ENCODE peak calls at places on chromosome 11, in seven cellular contexts. U is PC-9; J is fibroblast of lung; Y is lower lobe of right lung; E is neural progenitor cell; A is CD4-positive, alpha-beta memory T cell; Z is colonic mucosa. S is an unnamed sample.

GRCh38 chr11:2448661-2449547 is 4.1 kb downstream of the KCNQ1 start:
- DNase-seq in U (no peak), J (no peak), Y (no peak), E (no peak), A (no peak), Z (no peak), S (no peak)

GRCh38 chr11:7675640-7676039 is 2.3 kb upstream of the CYB5R2 start:
- DNase-seq in U (peak; percentile 60), J (no peak), Y (no peak), E (no peak), A (no peak), Z (no peak), S (no peak)

GRCh38 chr11:118277312-118277711 is 13.2 kb upstream of the MPZL2 start:
- DNase-seq in U (peak; percentile 99), J (peak; percentile 50), Y (no peak), E (no peak), A (no peak), Z (no peak), S (no peak)

GRCh38 chr11:25981998-25982397 is 349.9 kb upstream of the ANO3 start:
- DNase-seq in U (no peak), J (peak; percentile 55), Y (no peak), E (peak; percentile 65), A (no peak), Z (peak; percentile 18), S (no peak)

GRCh38 chr11:95415837-95416288 is 184.9 kb upstream of the SESN3 start:
- DNase-seq in U (no peak), J (peak; percentile 13), Y (no peak), E (no peak), A (no peak), Z (no peak), S (no peak)

GRCh38 chr11:115257286-115258077 is 246.7 kb downstream of the CADM1 start:
- DNase-seq in U (no peak), J (no peak), Y (no peak), E (no peak), A (no peak), Z (no peak), S (no peak)

GRCh38 chr11:47768090-47768620 is 1.0 kb upstream of the FNBP4 start:
- DNase-seq in U (peak; percentile 79), J (peak; percentile 68), Y (peak; percentile 82), E (peak; percentile 33), A (no peak), Z (peak; percentile 77), S (peak; percentile 79)

GRCh38 chr11:57082125-57082524 is 93.4 kb downstream of the OR5AK2 start:
- DNase-seq in U (no peak), J (no peak), Y (no peak), E (no peak), A (no peak), Z (no peak), S (no peak)

GRCh38 chr11:99020324-99021225 is at the start of gene CNTN5:
- DNase-seq in U (no peak), J (peak; percentile 20), Y (peak; percentile 53), E (peak; percentile 85), A (no peak), Z (peak; percentile 20), S (no peak)

GRCh38 chr11:67273260-67273990 is 7.2 kb downstream of the GRK2 start:
- DNase-seq in U (no peak), J (no peak), Y (no peak), E (no peak), A (no peak), Z (no peak), S (no peak)
- H3K27ac ChIP-seq in U (no peak overlapping the region), J (no peak overlapping the region), Y (peak overlapping the region; percentile 93), E (no peak overlapping the region), A (peak overlapping the region; percentile 80), Z (peak overlapping the region; percentile 84), S (peak overlapping the region; percentile 28)

GRCh38 chr11:76205252-76206076 is 838 bp downstream of the WNT11 start:
- DNase-seq in U (no peak), J (no peak), Y (no peak), E (peak; percentile 52), A (no peak), Z (no peak), S (no peak)
- H3K4me3 ChIP-seq in U (peak overlapping the region; percentile 73), J (no peak overlapping the region), Y (peak overlapping the region; percentile 72), E (peak overlapping the region; percentile 56), A (no peak overlapping the region), Z (peak overlapping the region; percentile 71), S (no peak overlapping the region)

GRCh38 chr11:19218216-19218615 is 16.4 kb upstream of the CSRP3 start:
- DNase-seq in U (no peak), J (no peak), Y (no peak), E (no peak), A (no peak), Z (no peak), S (no peak)

GRCh38 chr11:19216709-19217374 is 15.1 kb upstream of the CSRP3 start:
- DNase-seq in U (no peak), J (peak; percentile 19), Y (no peak), E (no peak), A (no peak), Z (no peak), S (peak; percentile 9)

GRCh38 chr11:19225123-19225522 is 15.6 kb downstream of the E2F8 start:
- DNase-seq in U (no peak), J (no peak), Y (no peak), E (no peak), A (no peak), Z (no peak), S (no peak)

GRCh38 chr11:19218801-19219460 is 17.1 kb upstream of the CSRP3 start:
- DNase-seq in U (no peak), J (peak; percentile 14), Y (no peak), E (no peak), A (no peak), Z (no peak), S (no peak)

DNA sequence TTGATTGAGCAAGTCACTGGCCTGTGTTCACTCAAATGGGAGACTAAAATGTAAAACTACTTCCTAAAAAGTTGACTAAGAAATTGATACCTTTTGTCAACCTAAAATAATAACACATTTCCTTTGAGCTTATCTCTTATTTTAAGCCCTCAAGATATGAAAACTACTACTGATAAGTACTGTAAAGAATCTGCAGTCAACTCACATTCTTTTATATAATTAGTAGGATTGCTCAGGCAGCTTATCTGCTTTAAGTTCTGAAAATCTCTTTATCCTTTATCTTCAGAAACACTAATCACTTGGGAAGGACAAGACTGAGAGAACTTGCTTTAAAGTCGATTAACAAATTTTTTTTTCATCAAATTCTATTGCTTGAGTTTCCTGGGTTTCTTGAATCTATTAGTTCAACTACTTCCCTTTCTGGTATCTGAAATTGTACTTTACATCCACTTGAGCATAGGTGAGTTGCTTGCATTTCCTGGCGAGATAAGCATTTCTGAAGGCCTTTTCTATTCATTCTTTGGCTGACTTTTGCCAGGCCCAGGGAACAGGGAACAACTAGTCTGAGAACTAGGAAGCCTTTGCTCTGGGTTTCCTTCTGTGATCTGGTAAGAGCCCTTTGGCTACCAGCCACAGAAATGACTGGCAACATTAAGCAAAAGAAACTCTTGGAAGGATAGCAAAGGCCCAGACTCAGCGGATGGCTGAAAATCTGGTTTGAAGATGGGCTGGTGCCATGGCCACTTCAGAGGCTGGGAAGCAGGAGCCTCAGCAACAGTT is 19.3 kb upstream of the CSRP3 start:
- DNase-seq in U (no peak), J (peak; percentile 48), Y (no peak), E (no peak), A (no peak), Z (peak; percentile 31), S (no peak)
- H3K27ac ChIP-seq in U (no peak overlapping the region), J (no peak overlapping the region), Y (no peak overlapping the region), E (no peak overlapping the region), A (no peak overlapping the region), Z (no peak overlapping the region), S (no peak overlapping the region)

GRCh38 chr11:125956371-125956770 is 10.5 kb downstream of the VSIG10L2 start:
- DNase-seq in U (no peak), J (peak; percentile 58), Y (no peak), E (no peak), A (no peak), Z (no peak), S (no peak)

GRCh38 chr11:125959511-125959910 is 13.7 kb downstream of the VSIG10L2 start:
- DNase-seq in U (no peak), J (no peak), Y (no peak), E (no peak), A (no peak), Z (no peak), S (no peak)

GRCh38 chr11:125955856-125956255 is 10.0 kb downstream of the VSIG10L2 start:
- DNase-seq in U (no peak), J (no peak), Y (no peak), E (no peak), A (no peak), Z (no peak), S (no peak)

GRCh38 chr11:125959931-125960330 is 14.1 kb downstream of the VSIG10L2 start:
- DNase-seq in U (no peak), J (no peak), Y (no peak), E (no peak), A (no peak), Z (no peak), S (no peak)

GRCh38 chr11:125957623-125958330 is 11.9 kb downstream of the VSIG10L2 start:
- DNase-seq in U (no peak), J (no peak), Y (no peak), E (no peak), A (no peak), Z (no peak), S (no peak)
- H3K4me3 ChIP-seq in U (no peak overlapping the region), J (no peak overlapping the region), Y (no peak overlapping the region), E (no peak overlapping the region), A (no peak overlapping the region), Z (no peak overlapping the region), S (peak overlapping the region; percentile 14)

S was measured in SJSA1.